ENCODE peak calls at places on chromosomes 3 and 15, in eight cellular contexts. One of them, this sample, is unnamed.

GRCh38 chr3:37417297-37418082 is 243.1 kb upstream of the LRRFIP2 start:
- DNase-seq in SIG-M5: no peak
- DNase-seq in hippocampal formation: no peak
- DNase-seq in GM12865: no peak
- DNase-seq in left ventricle myocardium inferior: no peak
- DNase-seq in cerebellar nuclear complex: no peak
- DNase-seq in iPS-NIHi11: no peak
- DNase-seq in T-helper 17 cell: no peak
- DNase-seq in this sample: no peak

GRCh38 chr15:75452968-75453702 is 1.6 kb upstream of the SIN3A start:
- DNase-seq in SIG-M5: no peak
- DNase-seq in hippocampal formation: peak; percentile 22
- DNase-seq in GM12865: peak; percentile 74
- DNase-seq in left ventricle myocardium inferior: peak; percentile 41
- DNase-seq in cerebellar nuclear complex: no peak
- DNase-seq in iPS-NIHi11: no peak
- DNase-seq in T-helper 17 cell: peak; percentile 17
- DNase-seq in this sample: peak; percentile 81

GRCh38 chr15:74725845-74726773 is 781 bp upstream of the CYP1A1 start:
- DNase-seq in SIG-M5: no peak
- DNase-seq in hippocampal formation: no peak
- DNase-seq in GM12865: peak; percentile 53
- DNase-seq in left ventricle myocardium inferior: peak; percentile 37
- DNase-seq in cerebellar nuclear complex: no peak
- DNase-seq in iPS-NIHi11: peak; percentile 81
- DNase-seq in T-helper 17 cell: peak; percentile 34
- DNase-seq in this sample: peak; percentile 79

GRCh38 chr15:63523306-63523990 is 19.1 kb downstream of the USP3 start:
- DNase-seq in SIG-M5: no peak
- DNase-seq in hippocampal formation: no peak
- DNase-seq in GM12865: no peak
- DNase-seq in left ventricle myocardium inferior: no peak
- DNase-seq in cerebellar nuclear complex: no peak
- DNase-seq in iPS-NIHi11: no peak
- DNase-seq in T-helper 17 cell: no peak
- DNase-seq in this sample: no peak

GRCh38 chr3:117734431-117734830 is 1024.9 kb downstream of the TUSC7 start:
- DNase-seq in SIG-M5: no peak
- DNase-seq in hippocampal formation: no peak
- DNase-seq in GM12865: no peak
- DNase-seq in left ventricle myocardium inferior: no peak
- DNase-seq in cerebellar nuclear complex: no peak
- DNase-seq in iPS-NIHi11: no peak
- DNase-seq in T-helper 17 cell: no peak
- DNase-seq in this sample: no peak

GRCh38 chr3:43870110-43870509 is 179.4 kb downstream of the ABHD5 start:
- DNase-seq in SIG-M5: no peak
- DNase-seq in hippocampal formation: no peak
- DNase-seq in GM12865: no peak
- DNase-seq in left ventricle myocardium inferior: no peak
- DNase-seq in cerebellar nuclear complex: no peak
- DNase-seq in iPS-NIHi11: no peak
- DNase-seq in T-helper 17 cell: no peak
- DNase-seq in this sample: no peak

GRCh38 chr15:47801522-47801921 is 84.2 kb downstream of the SEMA6D start:
- DNase-seq in SIG-M5: no peak
- DNase-seq in hippocampal formation: no peak
- DNase-seq in GM12865: no peak
- DNase-seq in left ventricle myocardium inferior: no peak
- DNase-seq in cerebellar nuclear complex: no peak
- DNase-seq in iPS-NIHi11: no peak
- DNase-seq in T-helper 17 cell: no peak
- DNase-seq in this sample: no peak

GRCh38 chr3:11037966-11038365 is 45.4 kb downstream of the SLC6A1 start:
- DNase-seq in SIG-M5: no peak
- DNase-seq in hippocampal formation: no peak
- DNase-seq in GM12865: no peak
- DNase-seq in left ventricle myocardium inferior: no peak
- DNase-seq in cerebellar nuclear complex: no peak
- DNase-seq in iPS-NIHi11: no peak
- DNase-seq in T-helper 17 cell: no peak
- DNase-seq in this sample: no peak

GRCh38 chr15:96125681-96126080 is 204.8 kb upstream of the NR2F2 start:
- DNase-seq in SIG-M5: no peak
- DNase-seq in hippocampal formation: no peak
- DNase-seq in GM12865: no peak
- DNase-seq in left ventricle myocardium inferior: no peak
- DNase-seq in cerebellar nuclear complex: no peak
- DNase-seq in iPS-NIHi11: no peak
- DNase-seq in T-helper 17 cell: no peak
- DNase-seq in this sample: no peak

GRCh38 chr3:53166781-53167291 is 5.8 kb downstream of the PRKCD start:
- DNase-seq in SIG-M5: no peak
- DNase-seq in hippocampal formation: peak; percentile 53
- DNase-seq in GM12865: peak; percentile 62
- DNase-seq in left ventricle myocardium inferior: peak; percentile 73
- DNase-seq in cerebellar nuclear complex: no peak
- DNase-seq in iPS-NIHi11: peak; percentile 50
- DNase-seq in T-helper 17 cell: no peak
- DNase-seq in this sample: no peak

GRCh38 chr3:47250309-47251060 is 32.1 kb downstream of the KIF9 start:
- DNase-seq in SIG-M5: no peak
- DNase-seq in hippocampal formation: peak; percentile 4
- DNase-seq in GM12865: peak; percentile 23
- DNase-seq in left ventricle myocardium inferior: peak; percentile 27
- DNase-seq in cerebellar nuclear complex: no peak
- DNase-seq in iPS-NIHi11: peak; percentile 72
- DNase-seq in T-helper 17 cell: no peak
- DNase-seq in this sample: peak; percentile 73

GRCh38 chr15:89820651-89821611 is 6.3 kb upstream of the ANPEP start:
- DNase-seq in SIG-M5: no peak
- DNase-seq in hippocampal formation: no peak
- DNase-seq in GM12865: no peak
- DNase-seq in left ventricle myocardium inferior: no peak
- DNase-seq in cerebellar nuclear complex: no peak
- DNase-seq in iPS-NIHi11: no peak
- DNase-seq in T-helper 17 cell: no peak
- DNase-seq in this sample: no peak